ENCODE peak calls at places on chromosome 11, in ten cellular contexts. X is activated B cell treated with CpG ODN at 0.5 μM for 24 hours, C is gastrocnemius medialis, F is ovary, H is fibroblast of pulmonary artery, O is AML-193, M is KBM-7, I is M059J, E is body of pancreas, P is lower lobe of right lung. G is an unnamed sample.

GRCh38 chr11:67345949-67346819 is 7.2 kb downstream of the POLD4 start:
- DNase-seq in E (peak; percentile 80), X (no peak), H (peak; percentile 82), M (peak; percentile 42), O (peak; percentile 24), C (no peak), I (peak; percentile 62), P (no peak), F (no peak), G (no peak)

GRCh38 chr11:67120881-67121710 is 2.0 kb downstream of the KDM2A start:
- DNase-seq in P (no peak), O (peak; percentile 87), H (peak; percentile 44), M (peak; percentile 76), I (peak; percentile 64), F (no peak), E (peak; percentile 63), C (no peak), X (no peak), G (no peak)

GRCh38 chr11:130882138-130882551 is 34.1 kb downstream of the SNX19 start:
- DNase-seq in O (no peak), I (no peak), X (no peak), E (no peak), H (no peak), F (no peak), P (no peak), M (no peak), C (no peak), G (no peak)

GRCh38 chr11:27705873-27706820 is 5.9 kb upstream of the BDNF start:
- DNase-seq in X (no peak), I (no peak), C (no peak), H (peak; percentile 52), E (no peak), O (peak; percentile 5), M (peak; percentile 45), P (no peak), F (no peak), G (no peak)

GRCh38 chr11:90908074-90908473 is 685.2 kb upstream of the CHORDC1 start:
- DNase-seq in X (no peak), P (no peak), I (no peak), E (no peak), C (no peak), O (no peak), H (peak; percentile 0), F (no peak), M (no peak), G (no peak)

GRCh38 chr11:112589132-112589531 is 328.5 kb upstream of the PLET1 start:
- DNase-seq in I (no peak), X (no peak), H (no peak), P (no peak), M (no peak), C (no peak), O (no peak), E (no peak), F (no peak), G (no peak)

GRCh38 chr11:124769804-124770774 is 8.0 kb upstream of the ESAM start:
- DNase-seq in M (no peak), E (no peak), C (no peak), X (no peak), O (no peak), P (no peak), H (peak; percentile 63), I (peak; percentile 95), F (no peak), G (no peak)

GRCh38 chr11:66124564-66124963 is 54.5 kb downstream of the PACS1 start:
- DNase-seq in F (no peak), E (no peak), X (no peak), H (peak; percentile 21), O (no peak), M (no peak), I (peak; percentile 84), C (no peak), P (no peak), G (no peak)

GRCh38 chr11:90310210-90310609 is 87.4 kb upstream of the CHORDC1 start:
- DNase-seq in M (no peak), O (no peak), H (no peak), I (no peak), X (no peak), P (no peak), E (no peak), C (no peak), F (no peak), G (no peak)

GRCh38 chr11:67025750-67026149 is 2.8 kb downstream of the SYT12 start:
- DNase-seq in C (no peak), E (no peak), O (no peak), X (no peak), H (no peak), M (no peak), I (no peak), P (no peak), F (no peak), G (no peak)

GRCh38 chr11:128714881-128715280 is 21.0 kb downstream of the FLI1 start:
- DNase-seq in M (no peak), I (peak; percentile 99), O (no peak), C (no peak), E (no peak), X (no peak), H (peak; percentile 94), F (no peak), P (no peak), G (no peak)

GRCh38 chr11:70064011-70064725 is 13.9 kb upstream of the ANO1 start:
- DNase-seq in O (no peak), H (no peak), E (no peak), X (no peak), F (no peak), P (no peak), M (no peak), I (no peak), C (no peak), G (no peak)

GRCh38 chr11:25535462-25535861 is 796.5 kb upstream of the ANO3 start:
- DNase-seq in X (no peak), P (no peak), M (no peak), I (no peak), F (no peak), C (no peak), H (peak; percentile 46), E (peak; percentile 9), O (no peak), G (no peak)

GRCh38 chr11:128814856-128815705 is 52.0 kb downstream of the KCNJ1 start:
- DNase-seq in E (peak; percentile 64), P (no peak), I (peak; percentile 49), X (no peak), C (peak; percentile 16), O (no peak), F (no peak), H (peak; percentile 79), M (peak; percentile 21), G (peak; percentile 56)

GRCh38 chr11:557328-558132 is 3.0 kb downstream of the LMNTD2 start:
- DNase-seq in P (no peak), M (no peak), E (no peak), H (no peak), X (no peak), I (no peak), C (no peak), O (no peak), F (no peak), G (no peak)

GRCh38 chr11:73760066-73760679 is 701 bp downstream of the RAB6A start:
- DNase-seq in I (peak; percentile 35), X (peak; percentile 17), E (peak; percentile 39), M (peak; percentile 21), P (peak; percentile 65), C (peak; percentile 8), H (peak; percentile 44), F (peak; percentile 48), O (no peak), G (peak; percentile 54)

GRCh38 chr11:69655479-69656394 is 14.8 kb downstream of the CCND1 start:
- DNase-seq in I (no peak), H (no peak), F (no peak), E (no peak), M (no peak), C (no peak), O (no peak), X (no peak), P (peak; percentile 21), G (peak; percentile 43)

GRCh38 chr11:47918370-47918690 is 62.0 kb upstream of the PTPRJ start:
- DNase-seq in M (no peak), C (no peak), P (no peak), O (no peak), H (no peak), E (no peak), F (no peak), X (no peak), I (no peak), G (no peak)

GRCh38 chr11:88337342-88338222 is at the start of gene CTSC:
- DNase-seq in E (peak; percentile 96), P (peak; percentile 99), H (peak; percentile 92), X (peak; percentile 80), I (peak; percentile 93), M (peak; percentile 96), O (peak; percentile 91), F (peak; percentile 91), C (peak; percentile 89), G (peak; percentile 93)